ENCODE peak calls at places on chromosome 20, in four cellular contexts. V is hepatocyte, X is NCI-H1105 treated with DMSO at 0.1 percent for 48 hours, I is erythroblast. B is an unnamed sample.
A peak's percentile ranks its signal among the peaks of the same experiment; 100 is the strongest.

GRCh38 chr20:61901421-61902212 is 164.1 kb downstream of the TAF4 start:
- DNase-seq in V (no peak), X (no peak), I (no peak), B (no peak)

GRCh38 chr20:63651942-63652191 is 1.4 kb downstream of the STMN3 start:
- DNase-seq in V (no peak), X (peak; percentile 17), I (no peak), B (no peak)

GRCh38 chr20:59403261-59403961 is 103.0 kb downstream of the EDN3 start:
- DNase-seq in V (peak; percentile 79), X (peak; percentile 50), I (peak; percentile 28), B (peak; percentile 82)

GRCh38 chr20:24754691-24755090 is 194.4 kb upstream of the CST7 start:
- DNase-seq in V (no peak), X (no peak), I (no peak), B (no peak)

GRCh38 chr20:25065625-25066338 is 7.8 kb upstream of the ACSS1 start:
- DNase-seq in V (peak; percentile 67), X (peak; percentile 29), I (peak; percentile 73), B (peak; percentile 74)

GRCh38 chr20:18506744-18507143 is 996 bp upstream of the SEC23B start:
- DNase-seq in V (peak; percentile 5), X (peak; percentile 36), I (peak; percentile 46), B (no peak)

GRCh38 chr20:54397292-54398155 is 77.9 kb upstream of the DOK5 start:
- DNase-seq in V (no peak), X (no peak), I (no peak), B (no peak)

GRCh38 chr20:24769878-24770627 is 179.0 kb upstream of the CST7 start:
- DNase-seq in V (no peak), X (no peak), I (no peak), B (no peak)

GRCh38 chr20:45070932-45071632 is 29.8 kb downstream of the KCNS1 start:
- DNase-seq in V (peak; percentile 22), X (no peak), I (peak; percentile 37), B (no peak)

GRCh38 chr20:63554361-63555278 is 661 bp downstream of the FNDC11 start:
- DNase-seq in V (no peak), X (no peak), I (no peak), B (peak; percentile 70)

GRCh38 chr20:39112196-39112743 is 150.1 kb downstream of the DHX35 start:
- DNase-seq in V (peak; percentile 82), X (peak; percentile 32), I (peak; percentile 24), B (no peak)

GRCh38 chr20:24653306-24653705 is 183.9 kb downstream of the SYNDIG1 start:
- DNase-seq in V (peak; percentile 68), X (no peak), I (no peak), B (no peak)

GRCh38 chr20:6838181-6838826 is 70.8 kb downstream of the BMP2 start:
- DNase-seq in V (no peak), X (peak; percentile 91), I (no peak), B (no peak)

GRCh38 chr20:8147476-8147875 is 15.4 kb downstream of the PLCB1 start:
- DNase-seq in V (no peak), X (no peak), I (no peak), B (no peak)

GRCh38 chr20:60046011-60046413 is 87.8 kb downstream of the CDH26 start:
- DNase-seq in V (peak; percentile 30), X (no peak), I (no peak), B (no peak)

GRCh38 chr20:62772994-62773858 is 23.0 kb upstream of the MRGBP start:
- DNase-seq in V (no peak), X (no peak), I (no peak), B (no peak)

GRCh38 chr20:56860413-56860812 is 231.3 kb downstream of the TFAP2C start:
- DNase-seq in V (no peak), X (no peak), I (no peak), B (no peak)

GRCh38 chr20:17570347-17571152 is 675 bp downstream of the DSTN start:
- DNase-seq in V (peak; percentile 72), X (peak; percentile 58), I (peak; percentile 80), B (no peak)

GRCh38 chr20:45036044-45036755 is 64.7 kb downstream of the KCNS1 start:
- DNase-seq in V (no peak), X (no peak), I (peak; percentile 48), B (no peak)

GRCh38 chr20:25178563-25179438 is 16.7 kb upstream of the ENTPD6 start:
- DNase-seq in V (peak; percentile 62), X (peak; percentile 58), I (peak; percentile 30), B (peak; percentile 31)

GRCh38 chr20:36210561-36210960 is 25.7 kb upstream of the AAR2 start:
- DNase-seq in V (no peak), X (no peak), I (no peak), B (no peak)

GRCh38 chr20:51528263-51529026 is 14.1 kb downstream of the NFATC2 start:
- DNase-seq in V (no peak), X (no peak), I (no peak), B (no peak)

GRCh38 chr20:3658708-3659491 is 4.3 kb downstream of the GFRA4 start:
- DNase-seq in V (no peak), X (no peak), I (no peak), B (no peak)

GRCh38 chr20:21027569-21027968 is 78.6 kb downstream of the LINC00237 start:
- DNase-seq in V (peak; percentile 23), X (no peak), I (no peak), B (no peak)

GRCh38 chr20:13105864-13106457 is 97.2 kb downstream of the SPTLC3 start:
- DNase-seq in V (peak; percentile 57), X (peak; percentile 48), I (peak; percentile 7), B (no peak)